ENCODE peak calls at places on chromosomes 13 and 19, in five cellular contexts. I is H9, T is neuronal stem cell, O is trophoblast cell, W is IMR-90. H is an unnamed sample.

GRCh38 chr19:13277104-13277809 is 127.0 kb downstream of the IER2 start:
- DNase-seq in I (peak), T (peak), W (peak), O (peak), H (peak)

GRCh38 chr19:47005873-47006272 is 13.8 kb upstream of the NPAS1 start:
- DNase-seq in I (peak), W (no peak), O (no peak), T (no peak), H (no peak)

GRCh38 chr13:34076319-34076718 is 258.4 kb downstream of the RFC3 start:
- DNase-seq in O (no peak), I (no peak), W (no peak), T (no peak), H (no peak)

GRCh38 chr13:48081739-48082138 is 13.2 kb downstream of the MED4 start:
- DNase-seq in W (no peak), T (no peak), O (no peak), I (no peak), H (no peak)

GRCh38 chr13:49021953-49022352 is 46.2 kb downstream of the FNDC3A start:
- DNase-seq in I (no peak), T (no peak), W (no peak), O (no peak), H (no peak)

GRCh38 chr19:45515081-45515624 is 7.9 kb downstream of the VASP start:
- DNase-seq in W (no peak), O (peak), I (no peak), T (no peak), H (no peak)

GRCh38 chr19:23002690-23003422 is at the start of gene ZNF728:
- DNase-seq in T (no peak), O (no peak), W (no peak), I (no peak), H (no peak)

GRCh38 chr13:24680258-24680920 is at the start of gene ATP12A:
- DNase-seq in I (peak), T (peak), O (peak), W (no peak), H (peak)

GRCh38 chr19:39969266-39969665 is 1.7 kb upstream of the PSMC4 start:
- DNase-seq in W (peak), T (no peak), O (no peak), I (no peak), H (no peak)

GRCh38 chr13:79990048-79990447 is 350.9 kb downstream of the SPRY2 start:
- DNase-seq in I (no peak), T (no peak), O (no peak), W (peak), H (no peak)

GRCh38 chr13:97109841-97110492 is 112.2 kb upstream of the MBNL2 start:
- DNase-seq in I (peak), W (peak), O (peak), T (peak), H (peak)

GRCh38 chr19:15296841-15297415 is 35.4 kb downstream of the BRD4 start:
- DNase-seq in W (no peak), O (peak), I (no peak), T (no peak), H (no peak)

GRCh38 chr13:35699181-35699580 is 222.7 kb upstream of the MAB21L1 start:
- DNase-seq in T (no peak), O (peak), W (peak), I (no peak), H (no peak)

GRCh38 chr13:103403148-103403740 is 337.0 kb upstream of the SLC10A2 start:
- DNase-seq in T (no peak), O (peak), W (no peak), I (no peak), H (no peak)

GRCh38 chr19:51980116-51980736 is 6.4 kb downstream of the ZNF350 start:
- DNase-seq in O (peak), T (no peak), I (no peak), W (no peak), H (no peak)

GRCh38 chr19:35247526-35248309 is 1.1 kb upstream of the LSR start:
- DNase-seq in I (peak), T (peak), O (peak), W (no peak), H (peak)

GRCh38 chr13:93847162-93847561 is 620.6 kb downstream of the GPC6 start:
- DNase-seq in W (peak), I (no peak), O (no peak), T (no peak), H (no peak)

GRCh38 chr13:43354147-43354945 is 331.0 kb downstream of the DNAJC15 start:
- DNase-seq in O (no peak), T (no peak), W (no peak), I (no peak), H (no peak)

GRCh38 chr13:67736646-67737420 is 506.7 kb upstream of the PCDH9 start:
- DNase-seq in W (peak), O (peak), T (peak), I (peak), H (no peak)

GRCh38 chr13:60351326-60351725 is 45.7 kb upstream of the TDRD3 start:
- DNase-seq in O (no peak), W (peak), T (no peak), I (no peak), H (no peak)

GRCh38 chr19:51091895-51092873 is 9.5 kb upstream of the KLK14 start:
- DNase-seq in W (no peak), I (no peak), T (no peak), O (no peak), H (no peak)

GRCh38 chr13:99086869-99087129 is 108.9 kb upstream of the DOCK9 start:
- DNase-seq in O (no peak), T (peak), W (no peak), I (peak), H (no peak)

GRCh38 chr13:30845297-30846214 is 60.5 kb upstream of the MEDAG start:
- DNase-seq in T (no peak), O (no peak), I (no peak), W (no peak), H (no peak)

GRCh38 chr13:108377646-108378206 is 108.2 kb downstream of the TNFSF13B start:
- DNase-seq in I (no peak), O (no peak), W (no peak), T (no peak), H (no peak)

GRCh38 chr19:31226536-31226935 is 122.7 kb downstream of the TSHZ3 start:
- DNase-seq in I (no peak), O (no peak), T (no peak), W (no peak), H (no peak)

GRCh38 chr13:94115054-94115453 is 364.4 kb downstream of the DCT start:
- DNase-seq in W (no peak), T (no peak), I (no peak), O (no peak), H (no peak)

GRCh38 chr13:110015253-110015652 is 228.9 kb upstream of the IRS2 start:
- DNase-seq in I (no peak), W (peak), T (no peak), O (no peak), H (no peak)

GRCh38 chr19:54160182-54160811 is 776 bp upstream of the LENG1 start:
- DNase-seq in W (peak), T (no peak), O (peak), I (no peak), H (peak)

GRCh38 chr13:78012046-78012445 is 93.4 kb upstream of the EDNRB start:
- DNase-seq in O (no peak), W (no peak), T (no peak), I (no peak), H (no peak)

GRCh38 chr13:42847891-42848663 is 66.7 kb downstream of the FAM216B start:
- DNase-seq in W (peak), T (no peak), I (no peak), O (no peak), H (no peak)

GRCh38 chr19:43534811-43535761 is 2.1 kb downstream of the ZNF575 start:
- DNase-seq in O (peak), I (peak), W (peak), T (peak), H (peak)
- H4K91ac ChIP-seq in O (no peak), I (no peak), W (no peak), T (no peak), H (no peak)

DNA sequence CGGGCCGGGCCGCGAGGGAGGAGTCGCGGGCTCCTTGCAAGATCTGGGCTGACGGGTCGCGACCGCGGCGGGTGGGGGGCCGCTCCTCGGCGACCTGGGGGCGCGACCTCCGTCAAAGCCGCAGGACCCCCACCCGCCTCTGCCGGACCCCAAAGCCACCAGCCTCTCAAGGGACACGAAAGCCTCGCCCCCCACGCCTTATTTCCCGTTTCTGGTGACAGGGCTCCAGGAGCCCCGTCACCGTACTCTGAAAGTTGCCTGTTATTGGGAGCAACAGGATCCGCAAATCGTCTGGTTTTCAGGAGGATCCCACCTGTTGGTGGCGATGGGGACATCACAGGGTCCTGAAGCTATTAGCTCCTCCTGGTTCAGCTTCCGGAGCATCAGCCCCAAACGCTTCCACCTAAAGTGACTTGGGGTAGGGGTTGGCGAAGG is 531 bp downstream of the MAU2 start:
- DNase-seq in O (peak), W (no peak), T (peak), I (peak), H (peak)
- H4K91ac ChIP-seq in O (peak), W (peak), T (peak), I (peak), H (peak)

GRCh38 chr19:55354698-55355212 is at the start of gene COX6B2:
- DNase-seq in O (no peak), I (no peak), W (no peak), T (no peak), H (no peak)

GRCh38 chr19:55353803-55354697 is 469 bp downstream of the COX6B2 start:
- DNase-seq in T (no peak), I (peak), W (peak), O (peak), H (no peak)

GRCh38 chr19:55352746-55353145 is 1.8 kb downstream of the COX6B2 start:
- DNase-seq in O (peak), W (no peak), I (no peak), T (no peak), H (no peak)

GRCh38 chr19:55352040-55352439 is 2.5 kb downstream of the COX6B2 start:
- DNase-seq in I (no peak), T (no peak), W (no peak), O (no peak), H (no peak)

DNA sequence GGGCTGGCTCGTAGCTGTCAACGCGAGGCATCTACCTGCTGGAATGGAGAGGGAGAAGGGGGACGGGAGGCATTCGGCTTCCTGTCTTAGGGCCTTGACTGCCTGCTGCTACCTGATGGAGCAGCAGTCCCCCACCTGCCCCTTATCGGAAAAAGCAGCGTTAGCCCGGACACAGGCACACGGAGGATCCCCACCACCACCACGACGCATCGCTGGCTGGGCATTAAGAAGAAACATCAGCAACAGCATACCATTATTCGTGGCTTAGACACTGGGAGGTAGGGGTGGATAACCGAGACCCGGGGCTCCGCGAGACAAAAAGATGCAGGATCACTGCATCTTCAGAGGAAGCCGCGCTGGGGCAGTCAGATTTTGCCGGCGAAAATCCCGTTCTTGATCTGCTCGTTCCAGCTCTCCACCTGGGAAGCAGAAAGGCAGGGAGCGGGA is 1.1 kb downstream of the COX6B2 start:
- DNase-seq in I (no peak), T (no peak), O (no peak), W (no peak), H (no peak)
- H4K91ac ChIP-seq in I (no peak), T (no peak), O (no peak), W (no peak), H (no peak)

GRCh38 chr13:76715043-76715442 is 171.2 kb downstream of the KCTD12 start:
- DNase-seq in T (no peak), O (no peak), W (no peak), I (no peak), H (no peak)
- H4K91ac ChIP-seq in T (no peak), O (no peak), W (no peak), I (no peak), H (no peak)

GRCh38 chr13:50124536-50125305 is 109.5 kb downstream of the KCNRG start:
- DNase-seq in I (peak), O (peak), T (peak), W (peak), H (no peak)
- H4K91ac ChIP-seq in I (no peak), O (peak), T (no peak), W (peak), H (no peak)

DNA sequence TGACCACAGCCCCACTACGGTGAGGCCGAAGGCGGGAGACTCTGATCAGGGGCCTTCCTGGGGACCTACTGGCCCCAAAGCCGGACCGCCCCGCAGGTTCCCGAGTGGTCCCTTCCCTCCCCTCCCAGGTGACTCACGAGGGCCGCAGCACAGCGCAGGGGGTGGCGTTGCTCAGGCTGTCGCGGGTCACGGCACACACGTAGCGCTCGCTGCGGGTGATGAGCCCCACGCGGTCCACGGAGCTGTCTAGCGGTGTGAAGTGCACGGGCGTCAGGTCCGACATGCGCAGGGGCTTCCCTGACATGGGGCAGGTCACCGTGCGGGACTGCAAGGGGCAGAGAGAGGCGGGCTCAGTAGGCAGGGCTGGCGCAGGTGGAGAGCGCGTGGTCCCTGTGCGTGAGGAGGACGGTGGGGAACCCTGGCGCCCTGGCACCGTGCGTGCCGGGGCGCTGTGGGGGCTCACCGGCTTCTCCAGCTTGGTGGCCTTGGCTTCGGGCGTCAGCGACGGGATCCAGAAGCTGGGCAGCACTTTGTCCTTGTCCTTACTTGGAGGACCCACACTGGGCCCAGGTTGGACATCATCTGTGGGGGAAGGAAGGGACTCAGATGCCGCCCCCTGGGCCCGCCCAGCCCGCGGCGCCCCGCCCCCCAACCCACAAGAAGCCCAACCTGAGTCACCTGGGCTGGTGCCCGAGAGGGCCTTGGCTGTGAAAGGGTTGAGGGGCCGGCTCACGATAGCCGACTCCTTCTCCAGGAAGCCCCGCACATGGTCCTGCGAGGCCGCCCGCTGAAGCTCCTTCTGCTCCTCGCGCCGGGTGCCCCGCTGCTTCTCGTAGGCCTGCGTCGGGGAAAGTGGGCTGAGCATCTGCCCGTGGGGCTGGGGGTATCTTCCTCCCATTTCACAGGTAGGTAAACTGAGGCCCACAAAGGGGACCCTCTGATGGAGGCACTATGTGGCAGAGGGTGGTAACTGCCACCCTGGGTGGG is 23.7 kb downstream of the NOSIP start:
- DNase-seq in O (no peak), W (no peak), T (no peak), I (peak), H (peak)
- H4K91ac ChIP-seq in O (no peak), W (no peak), T (no peak), I (no peak), H (peak)

GRCh38 chr13:85501616-85502015 is 297.6 kb downstream of the SLITRK6 start:
- DNase-seq in O (peak), T (no peak), W (no peak), I (no peak), H (no peak)
- H4K91ac ChIP-seq in O (no peak), T (no peak), W (no peak), I (no peak), H (no peak)

DNA sequence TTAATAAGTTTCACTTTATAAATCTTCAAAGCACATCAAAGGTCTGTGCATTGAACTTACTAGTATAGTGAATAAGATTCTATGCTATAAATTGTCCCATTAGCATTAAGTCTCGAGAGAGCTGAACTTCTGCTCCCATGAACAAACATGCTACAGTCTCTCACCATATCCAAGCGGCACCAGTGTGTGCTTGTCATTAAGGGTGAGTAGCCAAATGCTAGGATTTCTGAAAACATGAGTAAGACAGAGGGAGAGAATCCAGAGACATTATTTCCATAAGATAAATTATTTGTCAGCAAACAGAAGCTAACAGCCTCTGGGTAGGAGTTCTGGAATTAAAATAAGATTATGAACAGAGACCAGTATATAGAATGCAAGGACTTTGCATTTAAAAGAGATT is 2882.5 kb downstream of the PCDH9 start:
- DNase-seq in I (no peak), W (peak), O (no peak), T (no peak), H (no peak)
- H4K91ac ChIP-seq in I (no peak), W (no peak), O (no peak), T (no peak), H (no peak)

GRCh38 chr19:38243279-38243673 is 12.9 kb downstream of the PPP1R14A start:
- DNase-seq in O (peak), T (no peak), W (no peak), I (no peak), H (no peak)
- H4K91ac ChIP-seq in O (no peak), T (no peak), W (no peak), I (no peak), H (no peak)

DNA sequence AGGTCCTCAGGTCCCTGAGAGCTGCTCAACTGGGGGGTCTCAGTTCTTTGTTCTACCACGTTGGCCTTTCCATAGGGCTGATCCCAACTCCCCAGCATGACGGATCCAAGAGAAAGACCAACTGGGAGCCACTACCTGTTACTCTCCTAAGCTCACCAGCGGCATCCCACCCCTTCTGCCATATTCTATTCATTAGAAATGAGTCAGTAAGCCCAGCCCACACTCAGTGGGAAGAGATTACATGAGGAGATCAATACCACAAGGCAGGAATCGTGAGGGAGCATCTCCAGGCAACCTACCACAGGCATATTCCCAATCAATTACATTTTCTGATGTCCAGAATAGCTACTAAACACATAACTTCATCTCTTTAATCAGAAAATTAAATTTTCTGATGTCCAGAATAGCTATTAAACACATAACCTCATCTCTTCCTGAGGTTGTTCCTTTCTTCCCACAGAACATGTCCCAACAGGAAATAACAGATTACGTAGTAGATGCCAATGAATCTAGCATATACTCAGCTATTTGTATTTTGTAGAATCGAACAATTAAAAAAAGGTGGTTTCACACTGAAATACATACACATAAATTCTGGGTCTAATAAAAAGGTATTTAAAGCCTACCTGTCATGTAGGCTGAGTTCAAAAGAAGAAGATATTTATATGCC is 708.1 kb upstream of the ARGLU1 start:
- DNase-seq in I (no peak), T (no peak), O (no peak), W (no peak), H (no peak)
- H4K91ac ChIP-seq in I (no peak), T (no peak), O (no peak), W (peak), H (no peak)

H was measured in H1.